ENCODE peak calls at places on chromosomes 5 and 9, in four cellular contexts. O is K562, R is GM12878, T is H1. N is an unnamed sample.
A peak's percentile ranks its signal among the peaks of the same experiment; 100 is the strongest.

GRCh38 chr5:153276151-153276550 is 214.3 kb upstream of the GRIA1 start:
- DNase-seq in O (peak; percentile 23), T (peak; percentile 15), R (no peak), N (peak; percentile 2)

GRCh38 chr5:34858798-34859197 is 19.8 kb downstream of the TTC23L start:
- DNase-seq in R (no peak), T (no peak), O (no peak), N (no peak)

GRCh38 chr5:124504081-124504916 is 242.1 kb downstream of the ZNF608 start:
- DNase-seq in O (no peak), R (no peak), T (no peak), N (no peak)

GRCh38 chr9:135084881-135085760 is 2.3 kb upstream of the OLFM1 start:
- DNase-seq in T (no peak), R (no peak), O (no peak), N (no peak)

GRCh38 chr9:132536124-132536523 is 46.3 kb upstream of the BARHL1 start:
- DNase-seq in O (no peak), R (no peak), T (no peak), N (no peak)

GRCh38 chr9:134243778-134244467 is 79.6 kb upstream of the RNU6ATAC start:
- DNase-seq in R (peak; percentile 42), O (no peak), T (no peak), N (no peak)

GRCh38 chr5:33892419-33893151 is 795 bp upstream of the ADAMTS12 start:
- DNase-seq in R (no peak), O (no peak), T (no peak), N (peak; percentile 2)

GRCh38 chr9:12812710-12813109 is 37.9 kb downstream of the LURAP1L start:
- DNase-seq in O (no peak), R (no peak), T (no peak), N (no peak)

GRCh38 chr5:164832545-164832944 is 1327.1 kb downstream of the MAT2B start:
- DNase-seq in T (no peak), O (no peak), R (no peak), N (no peak)

GRCh38 chr5:138953370-138954256 is 78.5 kb upstream of the LRRTM2 start:
- DNase-seq in T (no peak), O (no peak), R (no peak), N (no peak)

GRCh38 chr9:134930404-134930803 is 12.7 kb upstream of the FCN1 start:
- DNase-seq in O (no peak), T (no peak), R (peak; percentile 81), N (no peak)

GRCh38 chr5:141760193-141760592 is 78.2 kb upstream of the ARAP3 start:
- DNase-seq in R (no peak), O (no peak), T (no peak), N (no peak)

GRCh38 chr5:84255318-84255717 is 129.4 kb downstream of the EDIL3 start:
- DNase-seq in O (no peak), R (no peak), T (no peak), N (peak; percentile 3)

GRCh38 chr5:84253946-84254345 is 130.7 kb downstream of the EDIL3 start:
- DNase-seq in R (no peak), T (no peak), O (no peak), N (no peak)

GRCh38 chr5:84260140-84260539 is 124.5 kb downstream of the EDIL3 start:
- DNase-seq in R (no peak), O (no peak), T (no peak), N (no peak)

GRCh38 chr5:84259221-84260045 is 125.2 kb downstream of the EDIL3 start:
- DNase-seq in R (no peak), T (no peak), O (no peak), N (no peak)

DNA sequence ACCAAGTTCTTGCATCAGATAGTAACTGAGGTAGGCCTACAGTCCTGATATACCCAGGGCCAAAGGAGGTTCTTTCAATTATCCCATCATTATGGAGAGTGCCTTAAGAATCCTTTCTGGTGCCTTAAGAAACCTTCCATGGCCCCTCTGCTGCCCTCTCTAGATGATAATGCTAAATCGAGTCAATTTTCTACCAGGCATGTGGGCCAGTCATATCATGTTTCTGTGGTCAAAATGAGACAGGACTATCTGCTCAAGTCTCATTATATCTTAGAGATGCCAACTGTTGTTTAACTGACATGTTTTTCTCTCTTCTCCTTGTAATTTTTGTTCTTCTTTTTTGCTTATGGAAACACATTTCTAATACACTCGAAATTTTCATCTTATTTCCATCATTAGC is 127.6 kb downstream of the EDIL3 start:
- DNase-seq in T (no peak), R (no peak), O (no peak), N (no peak)
- TF ChIP-seq HDAC2 in T (no peak), R (no peak), O (no peak), N (no peak)

GRCh38 chr9:114084282-114085073 is 6.4 kb upstream of the AMBP start:
- DNase-seq in R (no peak), T (no peak), O (no peak), N (no peak)
- TF ChIP-seq SRF in R (no peak), T (no peak), O (no peak), N (no peak)

DNA sequence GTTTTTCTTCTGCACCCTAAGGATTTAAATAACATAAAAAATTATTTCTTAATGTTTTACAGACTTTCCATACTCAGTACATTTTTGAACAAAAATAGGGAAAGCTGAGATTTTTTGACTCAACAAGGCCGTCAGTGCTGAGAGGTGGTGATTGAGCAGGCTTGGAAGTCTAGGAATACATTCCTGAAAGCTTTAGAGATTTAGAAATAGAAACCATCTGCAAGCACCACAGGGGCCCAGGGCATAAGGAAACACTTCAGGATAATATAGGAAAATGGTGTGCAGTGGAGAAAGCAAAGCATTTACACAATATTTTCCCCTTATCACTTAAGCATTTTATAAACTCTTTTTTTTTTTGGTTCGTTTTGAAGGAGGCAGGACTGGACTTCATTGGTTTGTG is 5.2 kb downstream of the BASP1 start:
- DNase-seq in R (no peak), O (no peak), T (no peak), N (no peak)
- H3K4me3 ChIP-seq in R (peak overlapping the region; percentile 17), O (no peak overlapping the region), T (no peak overlapping the region), N (no peak overlapping the region)

DNA sequence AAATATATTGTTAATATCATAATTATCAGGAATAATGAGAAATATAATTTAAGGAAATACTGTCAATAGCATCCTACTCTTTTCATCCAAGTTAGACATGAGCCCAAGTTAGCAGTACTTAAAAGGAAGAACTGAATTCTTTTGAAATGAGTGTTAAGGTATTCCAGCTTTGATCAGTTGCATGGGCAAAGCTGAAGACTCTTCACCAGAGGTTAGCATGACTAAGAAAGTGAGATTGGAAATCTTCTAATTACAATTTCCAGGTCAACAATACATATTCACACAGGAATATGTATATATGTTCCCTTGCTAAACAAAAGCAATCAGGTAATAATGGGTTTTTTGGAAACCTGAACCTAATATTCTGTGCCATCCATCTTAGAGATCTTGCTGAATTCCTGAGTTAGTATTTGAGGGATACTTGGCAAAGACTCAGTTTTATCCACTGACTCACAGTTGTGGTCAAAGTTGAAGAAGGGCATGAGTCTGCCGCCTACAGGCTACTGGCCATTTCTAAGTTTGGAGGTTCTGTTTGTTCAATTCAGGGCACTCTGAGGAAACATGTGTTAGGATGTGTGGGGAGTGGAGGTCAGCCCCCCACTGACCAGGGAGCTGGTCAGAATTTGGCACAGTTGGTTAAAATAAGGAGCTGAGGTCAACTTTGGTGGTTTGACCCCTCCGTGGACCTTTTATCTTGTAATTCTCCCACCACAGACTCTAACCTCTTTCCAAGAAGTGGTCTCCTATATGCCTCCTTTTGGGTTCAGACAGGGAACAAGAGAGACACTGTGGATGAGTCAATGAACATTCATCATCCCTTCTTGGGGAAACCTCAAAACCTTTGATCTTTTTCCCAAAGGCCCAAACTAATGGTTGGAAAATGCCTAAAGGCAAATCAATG is 118.3 kb downstream of the PIK3R1 start:
- DNase-seq in R (no peak), T (no peak), O (peak; percentile 47), N (peak; percentile 13)
- TF ChIP-seq HDAC2 in R (no peak), T (no peak), O (no peak), N (no peak)

DNA sequence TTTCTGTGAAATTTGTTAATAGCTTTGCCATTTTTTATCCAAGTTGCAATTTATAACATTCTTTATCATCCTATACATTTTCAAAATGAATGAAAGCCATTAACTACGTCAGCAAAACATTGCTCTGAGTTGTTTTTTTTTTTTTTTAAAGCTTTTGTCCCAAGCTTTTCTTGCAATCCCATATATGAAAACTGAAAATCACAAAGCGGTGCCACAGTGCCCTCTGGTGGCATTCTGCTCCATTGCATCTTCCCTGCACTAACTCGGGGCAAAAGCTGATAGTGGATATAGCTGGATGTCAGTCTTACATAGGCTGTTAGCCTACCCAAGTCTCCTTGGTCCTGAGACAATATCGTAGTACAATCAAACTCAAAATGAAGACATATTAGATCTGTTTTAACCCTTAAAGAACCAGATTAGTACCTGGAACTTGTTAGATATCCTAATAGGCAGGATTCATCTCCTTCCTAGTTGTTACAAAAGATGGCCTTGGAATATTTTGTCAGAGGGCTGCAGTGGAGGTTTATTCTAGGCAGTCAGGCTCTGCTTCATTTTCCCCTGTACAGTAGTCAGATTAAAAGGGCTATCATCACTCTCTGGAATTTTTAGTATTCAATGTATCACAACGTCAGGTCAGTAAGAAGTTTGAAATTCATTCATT is 669.9 kb downstream of the PTPRD start:
- DNase-seq in R (peak; percentile 13), O (peak; percentile 21), T (peak; percentile 70), N (peak; percentile 42)
- TF ChIP-seq SRF in R (no peak), O (no peak), T (no peak), N (no peak)

GRCh38 chr9:123336959-123337358 is 19.0 kb upstream of the CRB2 start:
- DNase-seq in O (no peak), T (no peak), R (no peak), N (no peak)

GRCh38 chr9:123342247-123342646 is 13.8 kb upstream of the CRB2 start:
- DNase-seq in R (no peak), T (no peak), O (no peak), N (no peak)

GRCh38 chr9:123337971-123338370 is 18.0 kb upstream of the CRB2 start:
- DNase-seq in O (no peak), T (no peak), R (no peak), N (no peak)

GRCh38 chr9:123338710-123339665 is 17.0 kb upstream of the CRB2 start:
- DNase-seq in R (peak; percentile 94), T (no peak), O (peak; percentile 77), N (no peak)

GRCh38 chr9:123339666-123340414 is 16.2 kb upstream of the CRB2 start:
- DNase-seq in R (peak; percentile 78), T (no peak), O (no peak), N (no peak)
- H3K4me3 ChIP-seq in R (peak overlapping the region; percentile 60), T (no peak overlapping the region), O (peak overlapping the region; percentile 26), N (peak overlapping the region; percentile 41)

DNA sequence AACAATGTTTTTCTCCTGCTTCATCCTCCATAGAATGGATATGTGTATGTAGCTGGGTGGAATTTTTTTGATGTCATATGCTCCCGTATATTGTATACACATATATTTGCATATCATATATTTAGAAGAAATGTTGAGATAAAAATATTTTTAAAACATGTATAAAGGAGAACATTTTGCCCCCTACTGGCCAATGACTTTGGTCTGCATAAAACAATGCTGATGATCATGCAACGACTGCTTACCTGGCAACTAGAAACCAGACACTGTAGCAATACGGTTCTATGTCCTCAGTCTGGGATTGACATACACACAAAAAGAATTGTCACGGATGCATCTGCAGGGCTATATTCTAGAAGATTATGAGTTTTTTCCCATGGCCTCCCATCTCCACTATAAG is 503.6 kb downstream of the ELAVL2 start:
- DNase-seq in T (no peak), O (no peak), R (no peak), N (no peak)
- TF ChIP-seq HDAC2 in T (no peak), O (no peak), R (no peak), N (no peak)